ENCODE peak calls at places on chromosomes 16 and 17, in ten cellular contexts. C is cardiac fibroblast, D is PC-3, O is heart left ventricle, S is left ventricle myocardium inferior, Y is prostate gland, I is OCI-LY7, G is mucosa of descending colon, L is nephron progenitor cell, Q is fibroblast of pulmonary artery. R is an unnamed sample.
A peak's percentile ranks its signal among the peaks of the same experiment; 100 is the strongest.

GRCh38 chr17:63622571-63623390 is 564 bp downstream of the MAP3K3 start:
- DNase-seq in Y (peak; percentile 49), L (peak; percentile 74), S (peak; percentile 77), Q (peak; percentile 67), I (peak; percentile 55), O (peak; percentile 84), G (peak; percentile 86), C (peak; percentile 69), D (peak; percentile 58), R (no peak)

GRCh38 chr16:2339521-2340484 is 725 bp downstream of the ABCA3 start:
- DNase-seq in L (peak; percentile 61), S (peak; percentile 52), Y (peak; percentile 33), C (peak; percentile 4), Q (no peak), O (peak; percentile 52), G (peak; percentile 75), D (peak; percentile 47), I (no peak), R (no peak)

GRCh38 chr16:30009990-30010816 is 624 bp downstream of the DOC2A start:
- DNase-seq in S (no peak), O (no peak), C (no peak), D (no peak), I (no peak), Y (no peak), G (no peak), Q (no peak), L (no peak), R (no peak)

GRCh38 chr16:52068447-52069074 is 478.4 kb downstream of the TOX3 start:
- DNase-seq in D (peak; percentile 5), Q (peak; percentile 25), I (no peak), S (no peak), O (no peak), L (peak; percentile 27), C (peak; percentile 13), G (no peak), Y (peak; percentile 36), R (no peak)

GRCh38 chr17:49995055-49995738 is at the start of gene DLX3:
- DNase-seq in O (peak; percentile 80), Y (peak; percentile 88), Q (peak; percentile 72), L (peak; percentile 81), G (peak; percentile 65), S (peak; percentile 63), C (peak; percentile 81), D (peak; percentile 91), I (no peak), R (peak; percentile 27)

GRCh38 chr17:32882734-32883133 is 5.8 kb upstream of the MYO1D start:
- DNase-seq in C (no peak), S (no peak), Y (no peak), Q (no peak), I (no peak), D (no peak), G (no peak), O (no peak), L (no peak), R (no peak)

GRCh38 chr16:12436201-12436657 is 367.5 kb downstream of the CPPED1 start:
- DNase-seq in D (no peak), O (no peak), G (no peak), Y (no peak), Q (no peak), S (no peak), L (peak; percentile 25), C (no peak), I (no peak), R (no peak)

GRCh38 chr16:50665128-50665878 is 15.8 kb downstream of the SNX20 start:
- DNase-seq in L (peak; percentile 93), G (peak; percentile 75), D (peak; percentile 79), Y (peak; percentile 66), O (peak; percentile 79), S (peak; percentile 74), C (peak; percentile 76), I (peak; percentile 54), Q (peak; percentile 76), R (peak; percentile 10)

GRCh38 chr16:48918520-48919258 is 308.7 kb upstream of the N4BP1 start:
- DNase-seq in D (peak; percentile 61), G (no peak), O (no peak), Y (no peak), C (no peak), Q (no peak), L (no peak), I (no peak), S (no peak), R (no peak)

GRCh38 chr17:21090889-21091618 is 35.7 kb upstream of the DHRS7B start:
- DNase-seq in L (no peak), G (no peak), Q (no peak), S (no peak), I (no peak), D (no peak), Y (no peak), C (no peak), O (no peak), R (no peak)

GRCh38 chr17:21094298-21094704 is 32.5 kb upstream of the DHRS7B start:
- DNase-seq in Q (no peak), C (no peak), L (no peak), D (peak; percentile 9), O (no peak), I (no peak), Y (no peak), S (no peak), G (no peak), R (no peak)

GRCh38 chr17:21098934-21099687 is 27.7 kb upstream of the DHRS7B start:
- DNase-seq in G (peak; percentile 75), D (peak; percentile 95), Q (peak; percentile 65), I (peak; percentile 97), S (peak; percentile 32), L (peak; percentile 68), O (peak; percentile 62), Y (peak; percentile 53), C (peak; percentile 61), R (peak; percentile 13)

GRCh38 chr17:21096874-21097273 is 29.9 kb upstream of the DHRS7B start:
- DNase-seq in C (no peak), I (no peak), S (no peak), O (no peak), D (no peak), L (no peak), Q (no peak), Y (no peak), G (no peak), R (no peak)

DNA sequence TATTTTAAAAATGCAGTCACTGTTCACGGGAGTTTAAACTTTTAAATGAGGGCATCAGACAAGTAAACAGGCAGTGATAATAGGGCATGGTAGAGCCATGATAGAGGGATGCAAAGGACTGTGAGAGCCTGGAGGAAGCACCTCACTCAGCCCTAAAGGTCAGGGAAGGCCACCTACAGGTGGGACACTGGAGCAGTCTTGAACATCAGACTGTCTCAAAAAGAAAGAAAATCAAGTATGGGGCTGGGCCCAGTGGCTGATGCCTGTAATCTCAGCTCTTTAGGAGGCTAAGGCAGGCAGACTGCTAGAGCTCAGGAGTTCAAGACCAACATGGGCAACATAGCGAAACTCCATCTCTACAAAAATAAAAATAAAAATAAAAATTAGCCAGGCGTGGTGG is 31.0 kb upstream of the DHRS7B start:
- DNase-seq in O (no peak), Q (no peak), D (no peak), S (no peak), G (no peak), L (no peak), Y (no peak), I (peak; percentile 42), C (no peak), R (no peak)
- TF ChIP-seq CTCF in O (no peak), Q (no peak), D (no peak), S (no peak), G (no peak), L (no peak), Y (no peak), I (peak; percentile 48), C (no peak), R (no peak)

GRCh38 chr17:8887834-8888703 is 20.6 kb upstream of the PIK3R6 start:
- DNase-seq in S (peak; percentile 52), Y (no peak), I (no peak), G (no peak), D (peak; percentile 58), O (peak; percentile 57), Q (peak; percentile 31), L (peak; percentile 79), C (peak; percentile 24), R (no peak)
- TF ChIP-seq CTCF in S (peak; percentile 60), Y (no peak), I (no peak), G (no peak), D (peak; percentile 60), O (peak; percentile 49), Q (peak; percentile 38), L (peak; percentile 41), C (peak; percentile 43), R (no peak)

DNA sequence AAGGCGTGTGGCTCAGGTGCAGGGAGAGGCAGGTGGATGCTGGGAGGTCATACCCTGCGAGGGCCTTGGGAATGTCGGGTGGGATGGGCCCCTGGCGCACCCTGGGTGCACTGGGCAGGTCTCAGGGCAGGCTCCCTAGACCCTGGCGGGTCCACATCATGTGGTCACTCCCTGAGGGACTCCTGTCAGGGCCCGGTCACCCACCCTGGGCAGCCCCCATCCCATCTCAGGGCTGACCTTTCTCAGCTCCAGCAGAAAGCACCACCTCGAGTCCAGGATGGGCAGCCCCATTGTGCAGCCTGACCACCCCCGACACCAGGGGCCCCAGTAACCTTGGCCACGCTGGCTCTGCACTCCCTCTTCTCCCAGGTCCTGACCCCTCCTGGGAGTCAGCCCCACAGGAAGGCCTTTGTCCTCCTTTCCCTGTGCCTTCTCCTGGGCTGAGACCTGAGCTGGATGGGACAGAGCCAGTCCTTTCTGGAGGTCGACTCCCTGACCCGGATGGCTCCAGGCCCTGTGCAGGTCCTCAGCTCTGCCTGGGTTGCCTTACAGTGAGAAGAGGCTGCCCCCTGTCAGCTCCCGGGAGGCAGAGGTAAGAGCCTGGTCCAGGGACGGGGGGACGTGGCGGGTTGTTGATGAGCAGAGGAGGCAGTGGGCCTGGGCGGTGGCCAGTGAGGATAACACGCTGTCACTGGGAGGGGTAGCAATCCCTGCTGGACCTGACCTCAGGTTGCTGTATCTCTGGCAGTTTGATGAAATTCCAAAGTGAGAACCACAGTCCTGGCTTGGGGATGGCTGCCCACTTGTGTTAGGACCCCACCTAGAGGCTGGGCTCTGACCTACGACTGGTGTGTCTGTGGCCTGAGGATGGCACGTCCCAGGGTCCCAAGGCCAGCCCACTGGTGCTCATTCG is 77.9 kb downstream of the GOSR1 start:
- DNase-seq in I (peak; percentile 33), S (no peak), G (no peak), C (peak; percentile 44), D (peak; percentile 34), Q (peak; percentile 42), O (no peak), L (no peak), Y (no peak), R (no peak)
- TF ChIP-seq CTCF in I (peak; percentile 64), S (peak; percentile 51), G (no peak), C (peak; percentile 33), D (peak; percentile 42), Q (peak; percentile 33), O (peak; percentile 15), L (no peak), Y (no peak), R (peak; percentile 29)

DNA sequence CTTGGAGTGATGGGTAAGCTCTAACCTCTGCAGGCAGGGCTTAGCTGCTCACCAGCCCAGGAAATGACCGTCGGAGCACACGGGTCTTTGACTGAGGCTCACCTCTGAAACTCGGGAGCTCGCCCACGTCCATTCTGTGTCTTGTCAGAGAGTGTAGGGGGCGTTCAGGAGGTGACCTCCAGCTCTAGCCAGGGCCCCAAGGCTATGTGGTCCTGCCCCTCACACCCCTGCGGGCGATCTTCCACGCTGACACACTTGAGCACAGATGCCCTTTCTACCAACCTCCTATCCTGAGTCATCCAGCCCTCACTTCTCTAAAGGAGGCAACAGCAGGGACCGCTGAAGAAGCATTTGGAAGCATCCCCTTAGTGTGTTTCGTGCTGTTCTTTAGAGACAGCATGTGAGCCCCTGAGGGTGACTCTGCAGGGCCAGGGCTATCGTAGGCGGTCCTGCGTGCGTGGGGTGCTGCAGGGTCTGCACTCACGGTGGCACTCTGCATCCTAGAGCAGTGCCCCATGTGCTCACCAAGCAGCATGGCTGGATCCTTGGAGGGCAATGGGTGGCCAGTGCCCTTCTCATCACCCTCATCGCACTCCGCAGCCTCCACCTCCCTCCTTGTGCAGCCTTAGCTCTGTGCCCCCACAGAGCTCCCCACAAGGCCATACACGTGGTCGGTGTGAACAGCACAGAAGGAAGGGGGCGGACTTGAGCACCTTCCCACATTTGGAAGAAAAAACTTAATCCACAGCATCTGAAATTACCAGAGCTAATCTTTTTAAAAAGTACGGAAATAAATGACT is 33.8 kb downstream of the SLC47A1 start:
- DNase-seq in G (no peak), Y (no peak), Q (no peak), C (no peak), D (no peak), S (no peak), I (no peak), L (no peak), O (no peak), R (no peak)
- TF ChIP-seq CTCF in G (no peak), Y (no peak), Q (no peak), C (no peak), D (peak; percentile 29), S (no peak), I (peak; percentile 30), L (no peak), O (no peak), R (no peak)